ENCODE peak calls at places on chromosomes 1 and 21, in five cellular contexts. N, E, D, Z and X are unnamed samples.

GRCh38 chr1:6547301-6547700 is 7.0 kb downstream of the NOL9 start:
- DNase-seq in N (no peak), E (no peak), D (no peak), Z (no peak), X (no peak)

GRCh38 chr1:67536957-67537646 is 106.9 kb upstream of the SERBP1 start:
- DNase-seq in N (no peak), E (no peak), D (no peak), Z (no peak), X (no peak)

GRCh38 chr1:145917595-145917994 is 922 bp downstream of the PEX11B start:
- DNase-seq in N (no peak), E (no peak), D (no peak), Z (no peak), X (no peak)

GRCh38 chr1:94098585-94099111 is 22.3 kb downstream of the ABCA4 start:
- DNase-seq in N (no peak), E (no peak), D (no peak), Z (no peak), X (no peak)

GRCh38 chr1:212980123-212980800 is 29.9 kb downstream of the VASH2 start:
- DNase-seq in N (no peak), E (peak; percentile 53), D (no peak), Z (peak; percentile 14), X (no peak)

GRCh38 chr1:153194331-153195050 is 8.7 kb upstream of the LELP1 start:
- DNase-seq in N (no peak), E (no peak), D (no peak), Z (no peak), X (no peak)

GRCh38 chr1:244778356-244778755 is 57.1 kb upstream of the COX20 start:
- DNase-seq in N (no peak), E (peak; percentile 69), D (no peak), Z (peak; percentile 23), X (no peak)

GRCh38 chr1:30262158-30262557 is 461.2 kb downstream of the MATN1 start:
- DNase-seq in N (no peak), E (no peak), D (no peak), Z (no peak), X (no peak)

GRCh38 chr1:200048244-200048643 is 20.7 kb downstream of the NR5A2 start:
- DNase-seq in N (no peak), E (no peak), D (no peak), Z (no peak), X (no peak)

GRCh38 chr21:29359718-29360117 is 61.0 kb downstream of the BACH1 start:
- DNase-seq in N (no peak), E (no peak), D (no peak), Z (no peak), X (no peak)

GRCh38 chr1:153533689-153534201 is 2.0 kb downstream of the S100A6 start:
- DNase-seq in N (peak; percentile 49), E (peak; percentile 60), D (no peak), Z (peak; percentile 95), X (no peak)

GRCh38 chr1:32339363-32339978 is 3.4 kb upstream of the MARCKSL1 start:
- DNase-seq in N (no peak), E (no peak), D (no peak), Z (no peak), X (no peak)

GRCh38 chr1:57784356-57784755 is 360.5 kb upstream of the DAB1 start:
- DNase-seq in N (no peak), E (no peak), D (no peak), Z (no peak), X (no peak)

GRCh38 chr1:235999259-235999925 is 65.5 kb downstream of the NID1 start:
- DNase-seq in N (peak; percentile 85), E (peak; percentile 97), D (peak; percentile 35), Z (peak; percentile 16), X (no peak)

GRCh38 chr1:27402349-27402754 is 9.9 kb downstream of the GPR3 start:
- DNase-seq in N (no peak), E (no peak), D (no peak), Z (peak; percentile 52), X (peak; percentile 72)

GRCh38 chr1:55334797-55335196 is 119.6 kb upstream of the USP24 start:
- DNase-seq in N (no peak), E (no peak), D (no peak), Z (no peak), X (no peak)

GRCh38 chr1:184854456-184855180 is 100.0 kb upstream of the EDEM3 start:
- DNase-seq in N (no peak), E (peak; percentile 43), D (no peak), Z (no peak), X (no peak)

GRCh38 chr1:77966291-77966690 is 12.6 kb downstream of the FUBP1 start:
- DNase-seq in N (no peak), E (no peak), D (no peak), Z (no peak), X (no peak)